ENCODE peak calls at places on chromosomes 3 and 15, in eight cellular contexts. One of them, this sample, is unnamed.

GRCh38 chr15:86647810-86648440 is 568.3 kb downstream of the AGBL1 start:
- DNase-seq in neural progenitor cell: no peak
- DNase-seq in HCT116: no peak
- DNase-seq in MM.1S: no peak
- DNase-seq in GM23248: no peak
- DNase-seq in GM23338: no peak
- DNase-seq in SK-N-SH: no peak
- DNase-seq in hepatocyte: no peak
- DNase-seq in this sample: no peak

GRCh38 chr3:40035177-40035576 is 225.8 kb downstream of the MYRIP start:
- DNase-seq in neural progenitor cell: no peak
- DNase-seq in HCT116: no peak
- DNase-seq in MM.1S: no peak
- DNase-seq in GM23248: peak
- DNase-seq in GM23338: no peak
- DNase-seq in SK-N-SH: no peak
- DNase-seq in hepatocyte: no peak
- DNase-seq in this sample: no peak

GRCh38 chr3:37499061-37499785 is 324.8 kb upstream of the LRRFIP2 start:
- DNase-seq in neural progenitor cell: no peak
- DNase-seq in HCT116: no peak
- DNase-seq in MM.1S: no peak
- DNase-seq in GM23248: no peak
- DNase-seq in GM23338: no peak
- DNase-seq in SK-N-SH: no peak
- DNase-seq in hepatocyte: no peak
- DNase-seq in this sample: no peak

GRCh38 chr3:134090031-134090430 is 60.3 kb upstream of the SLCO2A1 start:
- DNase-seq in neural progenitor cell: no peak
- DNase-seq in HCT116: no peak
- DNase-seq in MM.1S: no peak
- DNase-seq in GM23248: peak
- DNase-seq in GM23338: no peak
- DNase-seq in SK-N-SH: no peak
- DNase-seq in hepatocyte: no peak
- DNase-seq in this sample: no peak

GRCh38 chr15:67820992-67821783 is 4.1 kb upstream of the SKOR1 start:
- DNase-seq in neural progenitor cell: peak
- DNase-seq in HCT116: no peak
- DNase-seq in MM.1S: no peak
- DNase-seq in GM23248: peak
- DNase-seq in GM23338: peak
- DNase-seq in SK-N-SH: no peak
- DNase-seq in hepatocyte: peak
- DNase-seq in this sample: no peak

GRCh38 chr15:75675579-75676404 is 28.1 kb downstream of the SNX33 start:
- DNase-seq in neural progenitor cell: no peak
- DNase-seq in HCT116: no peak
- DNase-seq in MM.1S: no peak
- DNase-seq in GM23248: no peak
- DNase-seq in GM23338: no peak
- DNase-seq in SK-N-SH: no peak
- DNase-seq in hepatocyte: no peak
- DNase-seq in this sample: no peak

GRCh38 chr15:74815121-74815933 is 2.7 kb downstream of the LMAN1L start:
- DNase-seq in neural progenitor cell: no peak
- DNase-seq in HCT116: no peak
- DNase-seq in MM.1S: no peak
- DNase-seq in GM23248: no peak
- DNase-seq in GM23338: no peak
- DNase-seq in SK-N-SH: peak
- DNase-seq in hepatocyte: no peak
- DNase-seq in this sample: no peak

GRCh38 chr15:43067717-43068461 is 37.9 kb downstream of the UBR1 start:
- DNase-seq in neural progenitor cell: no peak
- DNase-seq in HCT116: peak
- DNase-seq in MM.1S: no peak
- DNase-seq in GM23248: peak
- DNase-seq in GM23338: peak
- DNase-seq in SK-N-SH: no peak
- DNase-seq in hepatocyte: peak
- DNase-seq in this sample: no peak

GRCh38 chr15:76187151-76187550 is 124.1 kb downstream of the ETFA start:
- DNase-seq in neural progenitor cell: no peak
- DNase-seq in HCT116: no peak
- DNase-seq in MM.1S: no peak
- DNase-seq in GM23248: no peak
- DNase-seq in GM23338: no peak
- DNase-seq in SK-N-SH: no peak
- DNase-seq in hepatocyte: no peak
- DNase-seq in this sample: no peak

GRCh38 chr15:82262422-82263026 is at the start of the genes EFL1 and SAXO2:
- DNase-seq in neural progenitor cell: peak
- DNase-seq in HCT116: peak
- DNase-seq in MM.1S: peak
- DNase-seq in GM23248: peak
- DNase-seq in GM23338: peak
- DNase-seq in SK-N-SH: peak
- DNase-seq in hepatocyte: peak
- DNase-seq in this sample: peak

GRCh38 chr3:108388136-108389132 is 92.1 kb downstream of the HHLA2 start:
- DNase-seq in neural progenitor cell: no peak
- DNase-seq in HCT116: no peak
- DNase-seq in MM.1S: peak
- DNase-seq in GM23248: peak
- DNase-seq in GM23338: no peak
- DNase-seq in SK-N-SH: no peak
- DNase-seq in hepatocyte: no peak
- DNase-seq in this sample: no peak

GRCh38 chr3:172690936-172691335 is 19.9 kb downstream of the NCEH1 start:
- DNase-seq in neural progenitor cell: no peak
- DNase-seq in HCT116: no peak
- DNase-seq in MM.1S: no peak
- DNase-seq in GM23248: no peak
- DNase-seq in GM23338: no peak
- DNase-seq in SK-N-SH: no peak
- DNase-seq in hepatocyte: no peak
- DNase-seq in this sample: no peak

GRCh38 chr3:140363801-140364200 is 314.1 kb upstream of the TRIM42 start:
- DNase-seq in neural progenitor cell: no peak
- DNase-seq in HCT116: no peak
- DNase-seq in MM.1S: no peak
- DNase-seq in GM23248: peak
- DNase-seq in GM23338: no peak
- DNase-seq in SK-N-SH: no peak
- DNase-seq in hepatocyte: peak
- DNase-seq in this sample: no peak

GRCh38 chr15:91021516-91022074 is 799 bp downstream of the VPS33B start:
- DNase-seq in neural progenitor cell: no peak
- DNase-seq in HCT116: no peak
- DNase-seq in MM.1S: no peak
- DNase-seq in GM23248: peak
- DNase-seq in GM23338: no peak
- DNase-seq in SK-N-SH: peak
- DNase-seq in hepatocyte: no peak
- DNase-seq in this sample: peak

GRCh38 chr15:73832657-73833056 is 40.7 kb upstream of the TBC1D21 start:
- DNase-seq in neural progenitor cell: peak
- DNase-seq in HCT116: no peak
- DNase-seq in MM.1S: no peak
- DNase-seq in GM23248: peak
- DNase-seq in GM23338: peak
- DNase-seq in SK-N-SH: no peak
- DNase-seq in hepatocyte: no peak
- DNase-seq in this sample: no peak

GRCh38 chr3:47617061-47618010 is 38.7 kb upstream of the CSPG5 start:
- DNase-seq in neural progenitor cell: no peak
- DNase-seq in HCT116: no peak
- DNase-seq in MM.1S: no peak
- DNase-seq in GM23248: peak
- DNase-seq in GM23338: no peak
- DNase-seq in SK-N-SH: no peak
- DNase-seq in hepatocyte: no peak
- DNase-seq in this sample: no peak

GRCh38 chr15:73346735-73347312 is 21.9 kb downstream of the HCN4 start:
- DNase-seq in neural progenitor cell: peak
- DNase-seq in HCT116: peak
- DNase-seq in MM.1S: peak
- DNase-seq in GM23248: peak
- DNase-seq in GM23338: peak
- DNase-seq in SK-N-SH: no peak
- DNase-seq in hepatocyte: peak
- DNase-seq in this sample: peak

GRCh38 chr3:152173627-152174026 is 95.1 kb upstream of the MBNL1 start:
- DNase-seq in neural progenitor cell: no peak
- DNase-seq in HCT116: no peak
- DNase-seq in MM.1S: no peak
- DNase-seq in GM23248: peak
- DNase-seq in GM23338: no peak
- DNase-seq in SK-N-SH: no peak
- DNase-seq in hepatocyte: no peak
- DNase-seq in this sample: no peak
- TF ChIP-seq EZH2phosphoT487 in neural progenitor cell: no peak
- TF ChIP-seq EZH2phosphoT487 in HCT116: no peak
- TF ChIP-seq EZH2phosphoT487 in MM.1S: no peak
- TF ChIP-seq EZH2phosphoT487 in GM23248: no peak
- TF ChIP-seq EZH2phosphoT487 in GM23338: no peak
- TF ChIP-seq EZH2phosphoT487 in SK-N-SH: no peak
- TF ChIP-seq EZH2phosphoT487 in hepatocyte: no peak
- TF ChIP-seq EZH2phosphoT487 in this sample: no peak

DNA sequence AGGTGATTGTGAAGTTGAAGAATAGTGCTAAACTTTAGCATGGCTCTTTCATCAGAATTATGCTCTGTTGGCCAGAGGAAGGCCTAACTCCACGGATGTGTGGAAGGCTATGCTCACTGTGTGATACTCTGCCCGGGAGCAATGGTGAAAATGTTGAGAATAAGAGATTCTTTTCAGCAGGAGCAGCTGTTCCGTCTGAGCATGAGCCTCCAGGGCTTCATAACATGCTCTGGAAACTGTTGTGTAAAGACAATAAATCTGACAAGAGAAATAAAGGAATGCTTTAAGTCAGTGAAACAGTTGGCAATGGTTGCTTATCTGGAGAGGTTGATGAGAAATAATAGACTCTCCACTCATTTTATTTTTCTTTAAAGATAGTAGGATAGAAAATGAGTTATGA is 269.8 kb downstream of the DIPK2A start:
- DNase-seq in neural progenitor cell: no peak
- DNase-seq in HCT116: no peak
- DNase-seq in MM.1S: no peak
- DNase-seq in GM23248: no peak
- DNase-seq in GM23338: no peak
- DNase-seq in SK-N-SH: no peak
- DNase-seq in hepatocyte: peak
- DNase-seq in this sample: no peak
- TF ChIP-seq EZH2phosphoT487 in neural progenitor cell: no peak
- TF ChIP-seq EZH2phosphoT487 in HCT116: no peak
- TF ChIP-seq EZH2phosphoT487 in MM.1S: no peak
- TF ChIP-seq EZH2phosphoT487 in GM23248: no peak
- TF ChIP-seq EZH2phosphoT487 in GM23338: no peak
- TF ChIP-seq EZH2phosphoT487 in SK-N-SH: no peak
- TF ChIP-seq EZH2phosphoT487 in hepatocyte: no peak
- TF ChIP-seq EZH2phosphoT487 in this sample: no peak

GRCh38 chr3:136048068-136048467 is 82.5 kb downstream of the PPP2R3A start:
- DNase-seq in neural progenitor cell: no peak
- DNase-seq in HCT116: no peak
- DNase-seq in MM.1S: no peak
- DNase-seq in GM23248: no peak
- DNase-seq in GM23338: no peak
- DNase-seq in SK-N-SH: no peak
- DNase-seq in hepatocyte: no peak
- DNase-seq in this sample: no peak

GRCh38 chr3:136038668-136039067 is 73.1 kb downstream of the PPP2R3A start:
- DNase-seq in neural progenitor cell: no peak
- DNase-seq in HCT116: no peak
- DNase-seq in MM.1S: no peak
- DNase-seq in GM23248: no peak
- DNase-seq in GM23338: no peak
- DNase-seq in SK-N-SH: no peak
- DNase-seq in hepatocyte: no peak
- DNase-seq in this sample: no peak

GRCh38 chr3:136044980-136045745 is 79.6 kb downstream of the PPP2R3A start:
- DNase-seq in neural progenitor cell: no peak
- DNase-seq in HCT116: no peak
- DNase-seq in MM.1S: no peak
- DNase-seq in GM23248: no peak
- DNase-seq in GM23338: no peak
- DNase-seq in SK-N-SH: no peak
- DNase-seq in hepatocyte: no peak
- DNase-seq in this sample: no peak

DNA sequence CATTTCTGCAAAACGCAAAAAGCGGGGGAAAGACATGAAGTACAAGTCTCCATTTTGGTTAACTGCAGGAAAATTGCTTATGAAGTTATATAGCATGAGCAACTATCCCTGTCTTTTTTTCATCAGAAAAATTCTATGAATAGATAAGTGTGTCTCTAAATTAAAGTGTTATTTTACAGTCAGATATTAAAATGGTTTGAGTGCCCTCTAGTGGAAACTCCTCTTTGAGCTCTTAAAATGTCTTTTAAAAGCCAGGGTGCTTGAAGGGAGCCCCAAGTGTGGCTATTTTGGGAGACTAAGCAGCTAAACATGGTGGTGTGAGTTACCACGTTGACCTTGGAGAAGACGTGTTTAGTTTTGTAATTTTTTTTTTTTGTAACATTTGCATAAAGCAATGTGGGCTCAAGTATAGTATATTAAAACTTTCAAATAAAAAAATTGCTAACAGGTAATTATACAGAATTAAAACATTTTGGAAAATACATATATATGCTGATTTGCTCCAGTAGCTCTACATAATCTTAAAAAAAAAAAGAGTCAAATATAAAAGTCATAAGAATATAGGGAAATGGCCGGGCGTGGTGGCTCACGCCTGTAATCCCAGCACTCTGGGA is 77.2 kb downstream of the PPP2R3A start:
- DNase-seq in neural progenitor cell: peak
- DNase-seq in HCT116: peak
- DNase-seq in MM.1S: peak
- DNase-seq in GM23248: peak
- DNase-seq in GM23338: peak
- DNase-seq in SK-N-SH: peak
- DNase-seq in hepatocyte: peak
- DNase-seq in this sample: peak
- TF ChIP-seq EZH2phosphoT487 in neural progenitor cell: no peak
- TF ChIP-seq EZH2phosphoT487 in HCT116: no peak
- TF ChIP-seq EZH2phosphoT487 in MM.1S: no peak
- TF ChIP-seq EZH2phosphoT487 in GM23248: no peak
- TF ChIP-seq EZH2phosphoT487 in GM23338: no peak
- TF ChIP-seq EZH2phosphoT487 in SK-N-SH: no peak
- TF ChIP-seq EZH2phosphoT487 in hepatocyte: no peak
- TF ChIP-seq EZH2phosphoT487 in this sample: no peak

DNA sequence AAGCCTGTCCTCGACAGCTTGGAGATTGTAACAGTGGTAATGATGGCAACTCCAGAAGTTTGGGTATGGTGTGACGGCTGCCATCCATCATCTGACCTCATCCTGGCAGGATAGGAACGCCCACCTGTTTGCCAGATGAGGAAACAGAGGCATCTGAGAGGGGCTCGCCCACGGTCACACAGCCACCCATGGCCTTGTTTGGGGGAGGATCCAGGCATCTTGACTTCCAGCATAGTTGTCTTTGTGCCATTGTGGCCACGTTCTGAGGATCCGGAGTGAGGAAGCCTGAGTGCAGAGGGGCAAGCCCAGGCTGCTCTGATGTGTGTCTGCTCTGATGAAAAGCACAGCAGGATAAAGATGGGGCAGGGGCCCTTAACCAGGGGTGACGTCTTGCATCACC is 58.6 kb downstream of the FGD5 start:
- DNase-seq in neural progenitor cell: no peak
- DNase-seq in HCT116: no peak
- DNase-seq in MM.1S: no peak
- DNase-seq in GM23248: no peak
- DNase-seq in GM23338: no peak
- DNase-seq in SK-N-SH: no peak
- DNase-seq in hepatocyte: no peak
- DNase-seq in this sample: no peak
- TF ChIP-seq EZH2phosphoT487 in neural progenitor cell: no peak
- TF ChIP-seq EZH2phosphoT487 in HCT116: no peak
- TF ChIP-seq EZH2phosphoT487 in MM.1S: no peak
- TF ChIP-seq EZH2phosphoT487 in GM23248: no peak
- TF ChIP-seq EZH2phosphoT487 in GM23338: no peak
- TF ChIP-seq EZH2phosphoT487 in SK-N-SH: no peak
- TF ChIP-seq EZH2phosphoT487 in hepatocyte: no peak
- TF ChIP-seq EZH2phosphoT487 in this sample: no peak